ENCODE peak calls at places on chromosomes 2 and 18, in five cellular contexts. I is fibroblast of pulmonary artery; Q is CD8-positive, alpha-beta memory T cell; P is stimulated activated CD4-positive, alpha-beta T cell treated with anti-CD3 and anti-CD28 coated beads, Interleukin-2, amount 100 ng/mL, for 48 hours; D is NCI-H1417. M is an unnamed sample.

GRCh38 chr2:73232471-73233153 is 427 bp downstream of the PRADC1 start:
- DNase-seq in D (peak; percentile 69), I (no peak), P (no peak), Q (no peak), M (no peak)

GRCh38 chr2:159051656-159052055 is 83.2 kb downstream of the TANC1 start:
- DNase-seq in D (no peak), I (no peak), Q (no peak), P (no peak), M (peak; percentile 38)

GRCh38 chr18:47054369-47054768 is 18.9 kb upstream of the ELOA2 start:
- DNase-seq in P (no peak), I (no peak), Q (no peak), D (no peak), M (no peak)

GRCh38 chr2:20062615-20063545 is 11.5 kb upstream of the LAPTM4A start:
- DNase-seq in D (no peak), P (no peak), I (peak; percentile 52), Q (no peak), M (peak; percentile 94)

GRCh38 chr2:190469770-190470169 is 61.6 kb downstream of the MFSD6 start:
- DNase-seq in I (peak; percentile 96), Q (no peak), D (peak; percentile 96), P (no peak), M (peak; percentile 84)

GRCh38 chr2:10497797-10498251 is 49.7 kb upstream of the ODC1 start:
- DNase-seq in P (peak; percentile 46), Q (peak; percentile 86), I (peak; percentile 62), D (peak; percentile 58), M (peak; percentile 60)

GRCh38 chr2:27885246-27885645 is 4.9 kb downstream of the RBKS start:
- DNase-seq in I (peak; percentile 17), Q (no peak), D (no peak), P (no peak), M (no peak)

GRCh38 chr2:74816540-74817331 is 17.2 kb upstream of the HK2 start:
- DNase-seq in D (peak; percentile 30), Q (no peak), I (no peak), P (no peak), M (no peak)

GRCh38 chr2:181954538-181954883 is 31.1 kb upstream of the PPP1R1C start:
- DNase-seq in I (no peak), P (no peak), Q (no peak), D (no peak), M (no peak)

GRCh38 chr2:45301307-45302010 is 292.2 kb upstream of the SIX2 start:
- DNase-seq in D (peak; percentile 96), Q (no peak), I (no peak), P (no peak), M (no peak)

GRCh38 chr2:208249241-208249640 is 5.6 kb downstream of the IDH1 start:
- DNase-seq in I (no peak), Q (no peak), P (no peak), D (no peak), M (peak; percentile 43)

GRCh38 chr2:100208375-100208774 is 66.0 kb upstream of the AFF3 start:
- DNase-seq in Q (no peak), P (no peak), I (no peak), D (peak; percentile 19), M (peak; percentile 11)

GRCh38 chr2:219089330-219089729 is 28.6 kb upstream of the IHH start:
- DNase-seq in I (no peak), P (no peak), D (no peak), Q (no peak), M (no peak)

GRCh38 chr2:224883700-224884099 is 158.6 kb downstream of the DOCK10 start:
- DNase-seq in I (no peak), P (no peak), Q (no peak), D (no peak), M (no peak)

GRCh38 chr2:129237966-129238725 is 741.3 kb upstream of the RAB6C start:
- DNase-seq in D (no peak), P (no peak), I (peak; percentile 8), Q (no peak), M (no peak)

GRCh38 chr18:34789768-34790344 is 79.8 kb downstream of the DTNA start:
- DNase-seq in I (no peak), D (no peak), P (no peak), Q (no peak), M (no peak)

GRCh38 chr2:51350100-51350499 is 318.2 kb upstream of the NRXN1 start:
- DNase-seq in Q (no peak), I (peak; percentile 83), D (no peak), P (no peak), M (peak; percentile 21)

GRCh38 chr2:168246072-168246482 is 1.3 kb downstream of the STK39 start:
- DNase-seq in P (no peak), Q (no peak), I (no peak), D (no peak), M (peak; percentile 41)

GRCh38 chr2:73739101-73739500 is 2.0 kb upstream of the TPRKB start:
- DNase-seq in I (no peak), Q (no peak), D (no peak), P (no peak), M (no peak)

GRCh38 chr2:19883971-19884720 is 17.6 kb downstream of the TTC32 start:
- DNase-seq in Q (no peak), D (no peak), I (no peak), P (no peak), M (no peak)

GRCh38 chr2:25168256-25169072 is at the start of gene POMC:
- DNase-seq in D (peak; percentile 81), Q (no peak), I (peak; percentile 30), P (peak; percentile 21), M (peak; percentile 17)

GRCh38 chr18:45521777-45522176 is 93.5 kb upstream of the SLC14A2 start:
- DNase-seq in D (no peak), P (no peak), Q (no peak), I (peak; percentile 18), M (peak; percentile 82)

GRCh38 chr2:102975996-102976636 is 214.3 kb downstream of the TMEM182 start:
- DNase-seq in Q (no peak), I (peak; percentile 2), D (peak; percentile 61), P (no peak), M (peak; percentile 1)

M was measured in fibroblast of the aortic adventitia.